ENCODE peak calls at places on chromosomes 12 and 14, in four cellular contexts. One of them, this sample, is unnamed.

GRCh38 chr12:11069854-11070253 is 7.8 kb upstream of the TAS2R46 start:
- DNase-seq in H1: no peak
- DNase-seq in SK-N-SH: no peak
- DNase-seq in K562: no peak
- DNase-seq in this sample: no peak

GRCh38 chr12:132314035-132314434 is 15.4 kb downstream of the GALNT9 start:
- DNase-seq in H1: no peak
- DNase-seq in SK-N-SH: no peak
- DNase-seq in K562: no peak
- DNase-seq in this sample: no peak

GRCh38 chr12:88469136-88469535 is 111.1 kb downstream of the KITLG start:
- DNase-seq in H1: no peak
- DNase-seq in SK-N-SH: no peak
- DNase-seq in K562: no peak
- DNase-seq in this sample: no peak

GRCh38 chr14:53174918-53175317 is 21.8 kb upstream of the DDHD1 start:
- DNase-seq in H1: peak; percentile 10
- DNase-seq in SK-N-SH: peak; percentile 63
- DNase-seq in K562: no peak
- DNase-seq in this sample: no peak

GRCh38 chr12:125263385-125263784 is 198.2 kb downstream of the AACS start:
- DNase-seq in H1: no peak
- DNase-seq in SK-N-SH: no peak
- DNase-seq in K562: no peak
- DNase-seq in this sample: no peak

GRCh38 chr12:13093191-13093849 is 10.1 kb downstream of the GSG1 start:
- DNase-seq in H1: no peak
- DNase-seq in SK-N-SH: no peak
- DNase-seq in K562: no peak
- DNase-seq in this sample: no peak

GRCh38 chr12:47808049-47808448 is 11.7 kb downstream of the HDAC7 start:
- DNase-seq in H1: no peak
- DNase-seq in SK-N-SH: peak; percentile 73
- DNase-seq in K562: peak; percentile 40
- DNase-seq in this sample: no peak

GRCh38 chr14:49962616-49963015 is 69.7 kb downstream of the ARF6 start:
- DNase-seq in H1: no peak
- DNase-seq in SK-N-SH: no peak
- DNase-seq in K562: peak; percentile 43
- DNase-seq in this sample: no peak

GRCh38 chr14:105313381-105314286 is 914 bp upstream of the PACS2 start:
- DNase-seq in H1: peak; percentile 78
- DNase-seq in SK-N-SH: peak; percentile 70
- DNase-seq in K562: peak; percentile 76
- DNase-seq in this sample: peak; percentile 47

GRCh38 chr12:65999564-66000280 is 130.8 kb downstream of the LLPH start:
- DNase-seq in H1: no peak
- DNase-seq in SK-N-SH: no peak
- DNase-seq in K562: no peak
- DNase-seq in this sample: no peak

GRCh38 chr12:38118632-38119031 is 197.9 kb upstream of the ALG10B start:
- DNase-seq in H1: no peak
- DNase-seq in SK-N-SH: no peak
- DNase-seq in K562: no peak
- DNase-seq in this sample: no peak

GRCh38 chr12:20624718-20625117 is 70.4 kb upstream of the SLCO1C1 start:
- DNase-seq in H1: no peak
- DNase-seq in SK-N-SH: peak; percentile 19
- DNase-seq in K562: no peak
- DNase-seq in this sample: peak; percentile 31

GRCh38 chr12:124952801-124953200 is 36.1 kb downstream of the DHX37 start:
- DNase-seq in H1: no peak
- DNase-seq in SK-N-SH: peak; percentile 18
- DNase-seq in K562: no peak
- DNase-seq in this sample: no peak

GRCh38 chr14:67335781-67336180 is 23.8 kb downstream of the ATP6V1D start:
- DNase-seq in H1: no peak
- DNase-seq in SK-N-SH: peak; percentile 27
- DNase-seq in K562: no peak
- DNase-seq in this sample: no peak

GRCh38 chr12:178715-179109 is 35.2 kb downstream of the SLC6A12 start:
- DNase-seq in H1: no peak
- DNase-seq in SK-N-SH: no peak
- DNase-seq in K562: no peak
- DNase-seq in this sample: no peak

GRCh38 chr12:104865080-104865479 is 93.0 kb downstream of the SLC41A2 start:
- DNase-seq in H1: no peak
- DNase-seq in SK-N-SH: no peak
- DNase-seq in K562: no peak
- DNase-seq in this sample: no peak

GRCh38 chr12:104864668-104865067 is 93.4 kb downstream of the SLC41A2 start:
- DNase-seq in H1: no peak
- DNase-seq in SK-N-SH: no peak
- DNase-seq in K562: no peak
- DNase-seq in this sample: no peak

GRCh38 chr12:104870797-104871196 is 87.3 kb downstream of the SLC41A2 start:
- DNase-seq in H1: no peak
- DNase-seq in SK-N-SH: no peak
- DNase-seq in K562: no peak
- DNase-seq in this sample: no peak

GRCh38 chr12:104863549-104863948 is 94.5 kb downstream of the SLC41A2 start:
- DNase-seq in H1: no peak
- DNase-seq in SK-N-SH: no peak
- DNase-seq in K562: no peak
- DNase-seq in this sample: no peak

GRCh38 chr12:104866286-104866685 is 91.8 kb downstream of the SLC41A2 start:
- DNase-seq in H1: no peak
- DNase-seq in SK-N-SH: no peak
- DNase-seq in K562: no peak
- DNase-seq in this sample: no peak
- TF ChIP-seq TEAD4 in H1: no peak
- TF ChIP-seq TEAD4 in SK-N-SH: no peak
- TF ChIP-seq TEAD4 in K562: no peak
- TF ChIP-seq TEAD4 in this sample: no peak

GRCh38 chr12:55955344-55955743 is 10.5 kb downstream of the PMEL start:
- DNase-seq in H1: no peak
- DNase-seq in SK-N-SH: no peak
- DNase-seq in K562: no peak
- DNase-seq in this sample: no peak

GRCh38 chr12:55957106-55957859 is 8.6 kb downstream of the PMEL start:
- DNase-seq in H1: no peak
- DNase-seq in SK-N-SH: no peak
- DNase-seq in K562: no peak
- DNase-seq in this sample: no peak

DNA sequence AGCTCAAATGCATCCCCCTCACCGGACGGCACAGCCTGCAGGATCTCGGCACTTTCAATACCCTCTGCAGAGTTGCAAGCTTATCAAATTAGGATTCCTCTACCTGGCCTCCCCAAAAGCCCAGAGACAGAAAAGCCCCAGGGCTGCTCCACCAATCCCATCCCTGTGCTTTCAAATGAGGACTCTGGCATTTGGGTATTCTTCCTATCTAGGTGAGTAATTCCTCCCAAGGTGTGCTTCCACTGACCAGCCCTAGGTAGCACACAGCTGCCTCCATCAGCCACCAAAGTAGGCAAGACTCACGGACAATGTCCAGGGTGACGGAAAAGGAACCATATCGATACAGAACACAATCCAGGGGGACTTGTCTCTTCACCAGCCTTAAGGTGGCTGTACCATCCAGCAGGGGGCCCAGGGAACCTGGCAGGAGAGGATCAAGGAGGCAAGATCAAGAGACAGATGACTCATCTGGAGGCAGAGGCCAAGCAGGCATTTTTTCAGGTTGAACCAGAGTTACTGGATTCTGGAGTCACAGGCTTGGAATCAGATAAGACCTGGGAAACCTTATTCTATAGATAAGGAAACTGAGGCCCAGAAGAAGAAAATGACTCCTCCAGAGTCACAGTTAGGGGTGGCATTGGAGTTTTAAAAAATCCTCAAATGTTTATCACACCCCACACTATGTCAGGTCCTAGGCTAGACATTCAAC is 9.9 kb downstream of the PMEL start:
- DNase-seq in H1: no peak
- DNase-seq in SK-N-SH: peak; percentile 41
- DNase-seq in K562: peak; percentile 80
- DNase-seq in this sample: no peak
- TF ChIP-seq TEAD4 in H1: no peak
- TF ChIP-seq TEAD4 in SK-N-SH: no peak
- TF ChIP-seq TEAD4 in K562: no peak
- TF ChIP-seq TEAD4 in this sample: no peak

DNA sequence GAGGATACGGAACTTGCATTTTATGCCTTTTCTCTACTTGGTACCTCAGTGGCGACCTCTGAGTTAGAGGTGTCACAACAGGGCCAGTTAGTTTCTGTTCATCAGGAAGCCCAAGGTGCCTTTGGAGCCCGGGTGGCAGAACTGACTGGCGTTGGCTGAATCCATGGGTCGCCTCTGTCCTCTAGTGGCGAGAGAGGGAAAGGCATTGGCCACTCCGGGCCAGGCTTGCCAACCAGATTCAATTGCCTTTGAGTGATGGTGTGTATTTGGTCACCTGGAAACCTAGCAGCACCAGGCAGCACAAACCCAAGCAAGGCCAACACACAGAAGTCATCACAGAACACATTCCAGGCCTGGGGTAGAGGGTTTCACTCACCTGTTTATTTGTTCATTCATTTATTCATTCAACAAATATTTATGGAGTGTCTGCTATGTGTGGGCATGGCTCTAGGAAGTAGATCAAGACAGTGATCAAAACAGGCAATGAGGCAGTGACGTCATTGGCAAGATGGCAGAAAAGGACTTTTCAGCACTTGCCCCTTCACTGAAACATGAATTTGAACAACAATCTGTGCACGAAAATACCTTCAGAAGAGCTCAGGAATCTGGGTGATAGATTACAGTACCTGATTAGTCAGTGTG is 40.5 kb upstream of the KCNA5 start:
- DNase-seq in H1: peak; percentile 85
- DNase-seq in SK-N-SH: peak; percentile 57
- DNase-seq in K562: peak; percentile 40
- DNase-seq in this sample: peak; percentile 84
- TF ChIP-seq TEAD4 in H1: no peak
- TF ChIP-seq TEAD4 in SK-N-SH: no peak
- TF ChIP-seq TEAD4 in K562: no peak
- TF ChIP-seq TEAD4 in this sample: no peak

DNA sequence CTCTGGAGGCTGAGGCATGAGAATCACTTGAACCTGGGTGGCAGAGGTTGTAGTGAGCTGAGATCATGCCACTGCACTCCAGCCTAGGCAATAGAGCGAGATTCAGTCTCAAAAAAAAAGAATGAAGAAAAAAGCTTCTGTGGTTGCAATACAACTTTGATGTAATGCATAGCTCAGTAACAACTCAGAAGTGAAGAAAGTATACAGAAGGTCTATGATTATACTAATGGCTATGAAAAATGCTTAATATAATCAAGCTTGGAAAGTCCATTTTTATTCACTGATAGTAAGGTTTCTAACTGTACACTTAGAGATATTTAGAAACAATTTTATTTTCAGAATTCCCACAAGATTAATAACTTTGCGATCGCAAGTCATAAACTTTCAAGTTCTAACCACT is 88.2 kb upstream of the FRMD6 start:
- DNase-seq in H1: no peak
- DNase-seq in SK-N-SH: no peak
- DNase-seq in K562: no peak
- DNase-seq in this sample: no peak
- TF ChIP-seq TEAD4 in H1: no peak
- TF ChIP-seq TEAD4 in SK-N-SH: no peak
- TF ChIP-seq TEAD4 in K562: no peak
- TF ChIP-seq TEAD4 in this sample: no peak